ENCODE peak calls at places on chromosomes 7 and 10, in eight cellular contexts. S is Calu3, G is HL-60, U is T-cell, E is GM19239, J is ureter, R is NCI-H1694, V is aorta. Q is an unnamed sample.

GRCh38 chr7:158867214-158867984 is 11.0 kb downstream of the DYNC2I1 start:
- DNase-seq in E (no peak), S (no peak), V (no peak), G (no peak), U (no peak), J (no peak), R (no peak), Q (no peak)

GRCh38 chr10:111473361-111473760 is 396.5 kb downstream of the ADRA2A start:
- DNase-seq in S (no peak), G (no peak), V (no peak), J (no peak), E (no peak), U (no peak), R (no peak), Q (no peak)

GRCh38 chr10:71233491-71233892 is 21.1 kb downstream of the UNC5B start:
- DNase-seq in G (no peak), V (no peak), U (no peak), J (no peak), R (peak; percentile 63), S (no peak), E (no peak), Q (no peak)

GRCh38 chr7:141227454-141227853 is 153.6 kb downstream of the TMEM178B start:
- DNase-seq in S (no peak), E (no peak), R (no peak), V (no peak), U (no peak), J (no peak), G (no peak), Q (no peak)

GRCh38 chr7:155166673-155167370 is 96.7 kb downstream of the HTR5A start:
- DNase-seq in V (no peak), R (no peak), E (no peak), S (peak; percentile 74), G (peak; percentile 41), J (peak; percentile 80), U (no peak), Q (peak; percentile 95)

GRCh38 chr10:88489107-88489506 is 94.0 kb downstream of the RNLS start:
- DNase-seq in E (no peak), R (no peak), G (no peak), S (no peak), V (no peak), J (no peak), U (no peak), Q (no peak)

GRCh38 chr7:137791947-137792346 is 54.8 kb downstream of the DGKI start:
- DNase-seq in J (no peak), S (no peak), R (no peak), V (no peak), U (no peak), E (no peak), G (no peak), Q (no peak)

GRCh38 chr10:71604324-71605018 is 115.1 kb downstream of the C10orf105 start:
- DNase-seq in J (peak; percentile 50), V (no peak), R (no peak), S (peak; percentile 45), E (no peak), G (no peak), U (no peak), Q (no peak)

GRCh38 chr7:70735313-70735712 is 396.6 kb upstream of the GALNT17 start:
- DNase-seq in U (no peak), V (no peak), R (no peak), S (no peak), E (no peak), G (no peak), J (no peak), Q (no peak)

GRCh38 chr7:23468721-23469149 is 1.6 kb downstream of the IGF2BP3 start:
- DNase-seq in S (peak; percentile 42), V (no peak), G (no peak), U (no peak), R (no peak), J (no peak), E (no peak), Q (no peak)

GRCh38 chr10:44032216-44032615 is 352.7 kb downstream of the CXCL12 start:
- DNase-seq in E (no peak), U (no peak), S (no peak), J (no peak), V (no peak), G (no peak), R (no peak), Q (peak; percentile 87)

GRCh38 chr10:49281461-49281860 is 17.5 kb upstream of the C10orf71 start:
- DNase-seq in S (no peak), J (no peak), G (no peak), R (no peak), E (no peak), U (no peak), V (no peak), Q (no peak)

GRCh38 chr7:20199015-20199737 is 18.0 kb downstream of the MACC1 start:
- DNase-seq in G (peak; percentile 84), U (no peak), V (peak; percentile 74), E (peak; percentile 24), R (no peak), J (peak; percentile 56), S (peak; percentile 93), Q (peak; percentile 71)

GRCh38 chr10:122490786-122491680 is 29.7 kb downstream of the HTRA1 start:
- DNase-seq in J (no peak), R (no peak), G (no peak), S (no peak), E (no peak), V (peak; percentile 81), U (peak; percentile 8), Q (peak; percentile 76)

GRCh38 chr7:136325578-136325977 is 348.4 kb upstream of the MTPN start:
- DNase-seq in V (no peak), J (no peak), E (no peak), G (no peak), S (no peak), U (no peak), R (no peak), Q (no peak)

GRCh38 chr10:96756111-96756903 is 36.0 kb upstream of the PIK3AP1 start:
- DNase-seq in V (no peak), J (no peak), R (no peak), U (no peak), S (no peak), G (no peak), E (no peak), Q (no peak)

GRCh38 chr7:46197833-46198540 is 276.9 kb upstream of the IGFBP3 start:
- DNase-seq in U (no peak), R (no peak), E (no peak), G (no peak), J (no peak), S (no peak), V (no peak), Q (no peak)

GRCh38 chr10:46524471-46525176 is 31.8 kb downstream of the GPRIN2 start:
- DNase-seq in U (no peak), E (no peak), S (peak; percentile 67), V (peak; percentile 60), J (peak; percentile 45), R (no peak), G (no peak), Q (peak; percentile 82)

GRCh38 chr10:93865794-93866193 is 28.0 kb upstream of the SLC35G1 start:
- DNase-seq in J (no peak), G (no peak), U (no peak), R (no peak), V (no peak), E (no peak), S (no peak), Q (no peak)

GRCh38 chr10:14120812-14121211 is 209.9 kb downstream of the FRMD4A start:
- DNase-seq in E (no peak), U (no peak), G (no peak), J (no peak), V (no peak), S (no peak), R (no peak), Q (no peak)

GRCh38 chr10:46018453-46019169 is 11.8 kb downstream of the NCOA4 start:
- DNase-seq in R (no peak), S (no peak), E (no peak), V (no peak), J (no peak), G (no peak), U (no peak), Q (no peak)

GRCh38 chr7:141374425-141374824 is 176.8 kb upstream of the AGK start:
- DNase-seq in V (no peak), E (no peak), R (no peak), S (no peak), G (no peak), J (no peak), U (no peak), Q (no peak)

GRCh38 chr7:73827568-73828106 is 3.2 kb upstream of the CLDN4 start:
- DNase-seq in E (no peak), V (no peak), S (peak; percentile 91), R (peak; percentile 78), G (peak; percentile 54), U (no peak), J (peak; percentile 80), Q (no peak)

GRCh38 chr7:134706468-134706867 is 59.8 kb downstream of the BPGM start:
- DNase-seq in S (no peak), V (no peak), R (no peak), G (no peak), U (no peak), J (no peak), E (no peak), Q (no peak)

GRCh38 chr7:16268821-16269768 is 152.2 kb downstream of the CRPPA start:
- DNase-seq in E (no peak), V (no peak), G (no peak), R (peak; percentile 19), J (no peak), S (no peak), U (no peak), Q (peak; percentile 76)

GRCh38 chr10:84308481-84309304 is 19.7 kb upstream of the CCSER2 start:
- DNase-seq in U (no peak), G (no peak), E (no peak), V (peak; percentile 65), J (peak; percentile 67), S (peak; percentile 29), R (no peak), Q (peak; percentile 19)